ENCODE peak calls at places on chromosomes 2 and 18, in four cellular contexts. One of them, this sample, is unnamed.

GRCh38 chr2:170264865-170265264 is 86.9 kb downstream of the MYO3B start:
- DNase-seq in K562: no peak
- DNase-seq in HepG2: no peak
- DNase-seq in gastrocnemius medialis: no peak
- DNase-seq in this sample: no peak

GRCh38 chr2:46023165-46023854 is 273.9 kb upstream of the EPAS1 start:
- DNase-seq in HepG2: no peak
- DNase-seq in K562: no peak
- DNase-seq in gastrocnemius medialis: no peak
- DNase-seq in this sample: no peak

GRCh38 chr18:23377669-23378469 is 75.2 kb upstream of the RIOK3 start:
- DNase-seq in K562: no peak
- DNase-seq in HepG2: peak; percentile 60
- DNase-seq in gastrocnemius medialis: no peak
- DNase-seq in this sample: no peak

GRCh38 chr2:48812376-48812775 is 56.9 kb upstream of the LHCGR start:
- DNase-seq in gastrocnemius medialis: no peak
- DNase-seq in K562: no peak
- DNase-seq in HepG2: no peak
- DNase-seq in this sample: no peak

GRCh38 chr2:204678031-204678430 is 132.8 kb downstream of the PARD3B start:
- DNase-seq in K562: no peak
- DNase-seq in HepG2: no peak
- DNase-seq in gastrocnemius medialis: no peak
- DNase-seq in this sample: no peak

GRCh38 chr2:170905864-170906263 is 23.2 kb upstream of the GORASP2 start:
- DNase-seq in K562: no peak
- DNase-seq in gastrocnemius medialis: no peak
- DNase-seq in HepG2: no peak
- DNase-seq in this sample: no peak

GRCh38 chr2:160253440-160254296 is 53.6 kb upstream of the ITGB6 start:
- DNase-seq in gastrocnemius medialis: no peak
- DNase-seq in HepG2: no peak
- DNase-seq in K562: no peak
- DNase-seq in this sample: no peak

GRCh38 chr2:10190255-10190654 is 67.7 kb downstream of the RRM2 start:
- DNase-seq in K562: no peak
- DNase-seq in gastrocnemius medialis: no peak
- DNase-seq in HepG2: no peak
- DNase-seq in this sample: no peak

GRCh38 chr18:499351-500229 is 911 bp downstream of the COLEC12 start:
- DNase-seq in gastrocnemius medialis: no peak
- DNase-seq in K562: no peak
- DNase-seq in HepG2: peak; percentile 46
- DNase-seq in this sample: no peak

GRCh38 chr2:233953106-233953801 is 36.1 kb downstream of the TRPM8 start:
- DNase-seq in K562: no peak
- DNase-seq in gastrocnemius medialis: no peak
- DNase-seq in HepG2: no peak
- DNase-seq in this sample: no peak

GRCh38 chr2:37612382-37612781 is 59.1 kb downstream of the CDC42EP3 start:
- DNase-seq in gastrocnemius medialis: no peak
- DNase-seq in K562: no peak
- DNase-seq in HepG2: no peak
- DNase-seq in this sample: no peak

GRCh38 chr2:222734690-222735014 is 63.2 kb downstream of the MOGAT1 start:
- DNase-seq in gastrocnemius medialis: no peak
- DNase-seq in K562: no peak
- DNase-seq in HepG2: peak; percentile 49
- DNase-seq in this sample: no peak

GRCh38 chr2:120750488-120751210 is 15.0 kb downstream of the GLI2 start:
- DNase-seq in HepG2: no peak
- DNase-seq in gastrocnemius medialis: no peak
- DNase-seq in K562: no peak
- DNase-seq in this sample: no peak

GRCh38 chr2:219689676-219690628 is 62.5 kb downstream of the SLC4A3 start:
- DNase-seq in gastrocnemius medialis: no peak
- DNase-seq in HepG2: peak; percentile 51
- DNase-seq in K562: peak; percentile 59
- DNase-seq in this sample: peak; percentile 29

GRCh38 chr2:143948710-143949109 is 571.2 kb downstream of the ZEB2 start:
- DNase-seq in HepG2: no peak
- DNase-seq in K562: no peak
- DNase-seq in gastrocnemius medialis: no peak
- DNase-seq in this sample: no peak

GRCh38 chr2:107932986-107933385 is 53.3 kb upstream of the SLC5A7 start:
- DNase-seq in gastrocnemius medialis: no peak
- DNase-seq in K562: no peak
- DNase-seq in HepG2: no peak
- DNase-seq in this sample: no peak

GRCh38 chr2:48589170-48589767 is 28.4 kb upstream of the GTF2A1L start:
- DNase-seq in gastrocnemius medialis: no peak
- DNase-seq in HepG2: peak; percentile 33
- DNase-seq in K562: peak; percentile 22
- DNase-seq in this sample: peak; percentile 9

GRCh38 chr18:6785001-6785400 is 55.5 kb downstream of the ARHGAP28 start:
- DNase-seq in gastrocnemius medialis: no peak
- DNase-seq in HepG2: no peak
- DNase-seq in K562: no peak
- DNase-seq in this sample: no peak

GRCh38 chr18:58796205-58796604 is 68.5 kb upstream of the ZNF532 start:
- DNase-seq in HepG2: no peak
- DNase-seq in K562: no peak
- DNase-seq in gastrocnemius medialis: no peak
- DNase-seq in this sample: no peak

GRCh38 chr2:224106794-224107193 is 67.7 kb upstream of the SERPINE2 start:
- DNase-seq in gastrocnemius medialis: no peak
- DNase-seq in HepG2: no peak
- DNase-seq in K562: no peak
- DNase-seq in this sample: no peak

GRCh38 chr2:224099846-224100643 is 61.0 kb upstream of the SERPINE2 start:
- DNase-seq in HepG2: no peak
- DNase-seq in K562: no peak
- DNase-seq in gastrocnemius medialis: no peak
- DNase-seq in this sample: no peak

GRCh38 chr2:224101820-224102630 is 62.9 kb upstream of the SERPINE2 start:
- DNase-seq in HepG2: no peak
- DNase-seq in K562: no peak
- DNase-seq in gastrocnemius medialis: peak; percentile 16
- DNase-seq in this sample: no peak

GRCh38 chr2:224103603-224104002 is 64.5 kb upstream of the SERPINE2 start:
- DNase-seq in K562: no peak
- DNase-seq in HepG2: no peak
- DNase-seq in gastrocnemius medialis: no peak
- DNase-seq in this sample: no peak

GRCh38 chr2:224104668-224105386 is 65.7 kb upstream of the SERPINE2 start:
- DNase-seq in gastrocnemius medialis: no peak
- DNase-seq in K562: no peak
- DNase-seq in HepG2: peak; percentile 94
- DNase-seq in this sample: no peak
- TF ChIP-seq POLR2A in gastrocnemius medialis: no peak
- TF ChIP-seq POLR2A in K562: no peak
- TF ChIP-seq POLR2A in HepG2: no peak
- TF ChIP-seq POLR2A in this sample: no peak

DNA sequence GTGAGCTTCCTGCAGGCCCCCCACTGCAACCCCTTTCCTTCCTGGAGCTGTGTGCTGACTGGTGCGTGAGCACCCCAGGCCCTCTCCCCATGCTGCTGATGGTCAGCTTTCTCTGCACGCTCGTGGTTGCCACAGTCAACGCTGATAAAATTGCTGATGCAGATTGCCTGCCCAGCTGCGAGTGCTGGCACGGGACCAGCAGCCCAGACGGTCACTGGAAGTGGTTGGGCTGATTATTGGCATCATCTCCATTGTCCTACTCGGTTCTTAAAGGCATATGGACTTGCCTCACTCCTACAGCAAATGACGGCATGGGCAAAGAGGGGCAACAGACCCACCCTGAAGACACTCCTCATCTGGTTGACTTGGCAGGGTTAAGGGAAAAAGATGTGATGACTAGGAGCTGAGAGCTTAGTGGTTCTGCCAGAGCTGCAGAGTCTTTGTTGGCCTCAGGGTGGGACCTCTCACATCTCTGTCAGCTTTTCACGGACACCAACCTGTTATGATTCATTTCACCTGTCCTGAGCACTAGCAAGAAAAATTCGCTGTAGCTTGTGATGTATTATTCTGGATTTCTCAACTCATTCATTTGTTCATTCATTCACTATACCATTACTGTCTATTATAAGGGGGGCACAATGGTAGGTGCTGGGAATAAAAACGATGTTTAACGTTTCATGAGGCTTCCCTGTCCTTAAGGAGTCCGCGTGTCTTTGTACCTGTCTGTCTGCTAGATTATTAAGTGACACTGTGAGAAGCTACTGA is 38.4 kb downstream of the PAX8 start:
- DNase-seq in HepG2: no peak
- DNase-seq in K562: no peak
- DNase-seq in gastrocnemius medialis: peak; percentile 87
- DNase-seq in this sample: peak; percentile 70
- TF ChIP-seq POLR2A in HepG2: no peak
- TF ChIP-seq POLR2A in K562: no peak
- TF ChIP-seq POLR2A in gastrocnemius medialis: peak; percentile 34
- TF ChIP-seq POLR2A in this sample: no peak

GRCh38 chr18:12299862-12300261 is 8.2 kb upstream of the TUBB6 start:
- DNase-seq in gastrocnemius medialis: no peak
- DNase-seq in HepG2: no peak
- DNase-seq in K562: no peak
- DNase-seq in this sample: no peak

GRCh38 chr18:12295389-12296086 is 12.5 kb upstream of the TUBB6 start:
- DNase-seq in gastrocnemius medialis: no peak
- DNase-seq in K562: no peak
- DNase-seq in HepG2: no peak
- DNase-seq in this sample: no peak

GRCh38 chr18:12296457-12296856 is 11.6 kb upstream of the TUBB6 start:
- DNase-seq in HepG2: no peak
- DNase-seq in gastrocnemius medialis: no peak
- DNase-seq in K562: no peak
- DNase-seq in this sample: no peak

GRCh38 chr18:12293831-12294230 is 14.2 kb upstream of the TUBB6 start:
- DNase-seq in gastrocnemius medialis: no peak
- DNase-seq in HepG2: no peak
- DNase-seq in K562: no peak
- DNase-seq in this sample: no peak

GRCh38 chr18:12296087-12296403 is 12.0 kb upstream of the TUBB6 start:
- DNase-seq in HepG2: no peak
- DNase-seq in K562: peak; percentile 32
- DNase-seq in gastrocnemius medialis: no peak
- DNase-seq in this sample: no peak
- TF ChIP-seq POLR2A in HepG2: no peak
- TF ChIP-seq POLR2A in K562: no peak
- TF ChIP-seq POLR2A in gastrocnemius medialis: no peak
- TF ChIP-seq POLR2A in this sample: no peak

GRCh38 chr18:3245853-3246635 is 1.6 kb upstream of the MYL12A start:
- DNase-seq in gastrocnemius medialis: peak; percentile 91
- DNase-seq in HepG2: peak; percentile 81
- DNase-seq in K562: peak; percentile 76
- DNase-seq in this sample: peak; percentile 91
- TF ChIP-seq POLR2A in gastrocnemius medialis: no peak
- TF ChIP-seq POLR2A in HepG2: no peak
- TF ChIP-seq POLR2A in K562: no peak
- TF ChIP-seq POLR2A in this sample: no peak

GRCh38 chr2:42101641-42102605 is 54.1 kb downstream of the PKDCC start:
- DNase-seq in gastrocnemius medialis: peak; percentile 36
- DNase-seq in K562: no peak
- DNase-seq in HepG2: peak; percentile 71
- DNase-seq in this sample: peak; percentile 78
- TF ChIP-seq POLR2A in gastrocnemius medialis: no peak
- TF ChIP-seq POLR2A in K562: no peak
- TF ChIP-seq POLR2A in HepG2: no peak
- TF ChIP-seq POLR2A in this sample: no peak

GRCh38 chr2:68391099-68391498 is 26.0 kb downstream of the PLEK start:
- DNase-seq in K562: no peak
- DNase-seq in HepG2: no peak
- DNase-seq in gastrocnemius medialis: no peak
- DNase-seq in this sample: no peak
- TF ChIP-seq POLR2A in K562: no peak
- TF ChIP-seq POLR2A in HepG2: no peak
- TF ChIP-seq POLR2A in gastrocnemius medialis: no peak
- TF ChIP-seq POLR2A in this sample: no peak

GRCh38 chr2:202870431-202871160 is 970 bp downstream of the ICA1L start:
- DNase-seq in K562: peak; percentile 41
- DNase-seq in HepG2: peak; percentile 81
- DNase-seq in gastrocnemius medialis: peak; percentile 74
- DNase-seq in this sample: peak; percentile 57
- TF ChIP-seq POLR2A in K562: no peak
- TF ChIP-seq POLR2A in HepG2: peak; percentile 78
- TF ChIP-seq POLR2A in gastrocnemius medialis: peak; percentile 58
- TF ChIP-seq POLR2A in this sample: no peak

GRCh38 chr2:4269885-4270284 is 566.5 kb downstream of the DCDC2C start:
- DNase-seq in gastrocnemius medialis: no peak
- DNase-seq in HepG2: no peak
- DNase-seq in K562: peak; percentile 9
- DNase-seq in this sample: no peak
- TF ChIP-seq POLR2A in gastrocnemius medialis: no peak
- TF ChIP-seq POLR2A in HepG2: no peak
- TF ChIP-seq POLR2A in K562: no peak
- TF ChIP-seq POLR2A in this sample: no peak

DNA sequence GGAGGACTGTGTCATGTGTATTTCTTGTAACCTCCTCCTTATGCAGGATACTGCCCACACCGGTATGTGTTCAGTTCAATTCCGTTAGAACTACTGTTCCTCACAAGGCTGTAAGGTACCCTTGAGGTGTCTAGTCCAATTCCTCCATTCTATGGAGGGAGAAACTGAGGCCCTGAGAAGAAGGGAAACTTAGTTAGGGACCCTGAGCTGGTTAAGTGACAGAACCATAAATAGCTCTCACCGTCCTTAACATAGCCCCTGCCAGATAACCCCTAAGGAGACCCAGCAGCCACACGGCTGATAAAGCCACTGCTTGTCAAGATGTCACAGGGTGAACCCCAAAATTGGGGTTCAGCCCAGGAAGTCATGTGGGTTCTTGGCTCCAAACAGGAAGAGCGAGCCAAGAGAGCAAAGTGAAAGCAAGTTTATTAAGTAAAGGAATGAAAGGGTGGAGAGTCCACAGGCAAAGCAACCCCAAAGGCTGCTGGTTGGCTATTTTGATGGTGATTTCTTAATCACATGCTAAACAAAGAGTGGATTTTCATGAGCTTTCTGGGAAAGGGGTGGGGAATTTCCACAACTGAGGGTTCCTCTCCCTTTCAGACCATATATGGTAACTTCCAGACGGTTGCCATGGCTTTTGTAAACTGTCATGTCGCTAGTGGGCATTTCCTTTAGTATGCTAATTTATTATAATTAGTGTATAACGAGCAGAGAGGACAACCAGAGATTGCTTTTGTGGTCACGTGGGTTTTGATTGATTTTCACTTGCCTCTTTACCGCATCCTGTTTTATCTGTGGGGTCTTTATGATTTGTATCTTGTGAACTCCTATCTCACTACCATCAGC is 83.4 kb upstream of the RTN4 start:
- DNase-seq in gastrocnemius medialis: no peak
- DNase-seq in K562: peak; percentile 39
- DNase-seq in HepG2: peak; percentile 81
- DNase-seq in this sample: no peak
- TF ChIP-seq POLR2A in gastrocnemius medialis: no peak
- TF ChIP-seq POLR2A in K562: peak; percentile 44
- TF ChIP-seq POLR2A in HepG2: no peak
- TF ChIP-seq POLR2A in this sample: no peak